ENCODE peak calls at places on chromosomes 4 and X, in six cellular contexts. N is psoas muscle, F is endodermal cell, K is K562, T is A549, D is cardiac muscle cell. M is an unnamed sample. For H3K4me1, the result is how much of the 10 kb centered on the place peaks cover.

GRCh38 chrX:74525116-74525515 is 89.3 kb downstream of the RLIM start:
- DNase-seq in N (no peak), D (peak), T (no peak), K (no peak), F (no peak), M (no peak)

GRCh38 chr4:101211146-101211553 is 136.2 kb downstream of the PPP3CA start:
- DNase-seq in K (no peak), N (no peak), D (no peak), F (no peak), T (peak), M (no peak)

GRCh38 chrX:320126-320783 is 1.7 kb upstream of the GTPBP6 start:
- DNase-seq in T (no peak), K (no peak), F (no peak), D (peak), N (peak), M (no peak)

GRCh38 chr4:99648321-99648720 is 9.3 kb downstream of the C4orf54 start:
- DNase-seq in T (no peak), D (no peak), F (no peak), N (no peak), K (no peak), M (no peak)

GRCh38 chrX:1925053-1925481 is 310.2 kb downstream of the ASMT start:
- DNase-seq in N (no peak), D (no peak), T (no peak), K (no peak), F (peak), M (no peak)

GRCh38 chrX:152641996-152642395 is 4.3 kb downstream of the GABRQ start:
- DNase-seq in K (peak), N (no peak), F (peak), D (peak), T (peak), M (no peak)

GRCh38 chrX:118115948-118116307 is 682 bp downstream of the KLHL13 start:
- DNase-seq in T (no peak), N (no peak), K (no peak), F (no peak), D (no peak), M (no peak)

GRCh38 chr4:69878250-69878649 is 18.3 kb upstream of the SULT1E1 start:
- DNase-seq in T (no peak), F (no peak), D (peak), N (no peak), K (no peak), M (no peak)

GRCh38 chr4:28354874-28355273 is 1494.2 kb downstream of the STIM2 start:
- DNase-seq in N (no peak), D (no peak), K (no peak), T (no peak), F (no peak), M (no peak)

GRCh38 chr4:20456416-20456815 is 204.7 kb downstream of the SLIT2 start:
- DNase-seq in F (no peak), K (no peak), T (no peak), D (no peak), N (no peak), M (no peak)

DNA sequence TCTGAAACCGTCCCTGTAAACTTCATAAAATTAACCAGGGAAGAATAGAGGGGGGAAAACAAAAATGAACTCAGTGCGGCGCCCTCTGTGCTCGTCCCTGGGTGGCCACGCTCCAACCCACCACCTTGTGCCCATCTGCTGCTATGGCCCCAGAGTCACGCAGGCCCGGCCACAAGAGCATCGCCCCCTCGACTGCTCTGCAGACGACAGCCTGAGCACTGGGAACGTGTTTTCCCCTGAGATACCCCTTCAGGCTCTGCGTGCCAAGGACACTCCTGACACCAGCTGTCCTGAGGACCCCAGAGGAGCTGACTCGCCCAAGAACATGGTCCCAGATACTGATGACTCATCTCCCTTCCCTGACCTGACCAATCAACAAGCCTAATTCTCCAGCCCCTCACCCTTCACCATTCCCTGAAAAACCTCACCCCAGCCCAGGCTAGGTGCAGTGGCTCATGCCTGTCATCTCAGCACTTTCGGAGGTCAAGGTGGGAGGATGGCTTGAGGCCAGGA is 64.1 kb upstream of the GPR78 start:
- DNase-seq in N (no peak), F (no peak), T (no peak), K (no peak), D (no peak), M (no peak)
- H3K27ac ChIP-seq in N (no peak), F (no peak), T (no peak), K (no peak), D (no peak), M (no peak)

GRCh38 chr4:56907489-56908205 is at the start of gene REST:
- DNase-seq in N (peak), K (peak), D (peak), T (peak), F (peak), M (peak)

GRCh38 chr4:56909083-56909981 is 1.6 kb downstream of the REST start:
- DNase-seq in D (peak), T (peak), K (no peak), F (peak), N (peak), M (peak)

GRCh38 chr4:56907009-56907408 is 691 bp upstream of the REST start:
- DNase-seq in F (peak), N (no peak), D (no peak), T (no peak), K (no peak), M (no peak)

GRCh38 chr4:56906534-56906933 is 1.2 kb upstream of the REST start:
- DNase-seq in F (peak), T (no peak), N (no peak), K (no peak), D (peak), M (no peak)

GRCh38 chr4:56908206-56909082 is 744 bp downstream of the REST start:
- DNase-seq in D (peak), F (peak), T (peak), N (peak), K (peak), M (peak)
- TF ChIP-seq CTCF in D (no peak), F (no peak), T (peak), N (no peak), K (no peak), M (no peak)

GRCh38 chr4:16034010-16034829 is 49.6 kb downstream of the PROM1 start:
- DNase-seq in F (no peak), D (peak), N (no peak), K (no peak), T (peak), M (no peak)
- H3K4me1 ChIP-seq in F (under half), D (under half), N (under half), K (under half), T (under half), M (under half)

DNA sequence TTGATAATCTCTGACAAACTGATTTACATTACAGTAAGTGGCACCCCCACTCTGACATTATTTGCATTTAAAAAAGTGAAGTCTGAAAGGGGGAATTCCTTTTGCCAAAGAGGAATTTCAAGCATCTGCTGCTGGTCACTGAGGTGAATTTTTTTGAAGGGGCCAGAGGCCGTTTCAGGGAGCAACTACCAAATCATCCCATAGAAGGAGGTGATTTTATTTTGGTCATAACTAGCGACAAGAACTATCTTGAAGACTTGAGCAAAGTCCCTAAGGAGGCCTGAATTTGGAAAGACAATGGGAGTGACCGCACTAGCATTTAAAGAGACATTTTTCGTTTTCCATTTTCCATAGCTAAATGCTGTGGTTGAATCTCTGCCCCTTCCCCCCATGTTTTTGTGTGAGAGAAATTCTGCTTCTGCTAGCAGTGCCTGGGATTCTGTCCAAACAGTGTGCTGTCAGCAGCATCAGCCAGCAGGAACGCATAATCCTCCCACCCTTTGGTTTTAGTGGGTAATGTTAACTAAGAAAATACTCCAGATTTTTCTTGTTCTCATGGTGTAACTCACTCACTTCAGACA is 110.1 kb upstream of the MED14 start:
- DNase-seq in N (no peak), K (no peak), D (peak), T (no peak), F (peak), M (no peak)
- H3K27ac ChIP-seq in N (no peak), K (no peak), D (peak), T (no peak), F (peak), M (no peak)

GRCh38 chrX:12767856-12768255 is 23.4 kb upstream of the PRPS2 start:
- DNase-seq in T (no peak), D (no peak), K (no peak), F (no peak), N (no peak), M (no peak)

GRCh38 chrX:12770440-12770839 is 20.8 kb upstream of the PRPS2 start:
- DNase-seq in F (no peak), K (peak), T (peak), D (peak), N (no peak), M (no peak)

DNA sequence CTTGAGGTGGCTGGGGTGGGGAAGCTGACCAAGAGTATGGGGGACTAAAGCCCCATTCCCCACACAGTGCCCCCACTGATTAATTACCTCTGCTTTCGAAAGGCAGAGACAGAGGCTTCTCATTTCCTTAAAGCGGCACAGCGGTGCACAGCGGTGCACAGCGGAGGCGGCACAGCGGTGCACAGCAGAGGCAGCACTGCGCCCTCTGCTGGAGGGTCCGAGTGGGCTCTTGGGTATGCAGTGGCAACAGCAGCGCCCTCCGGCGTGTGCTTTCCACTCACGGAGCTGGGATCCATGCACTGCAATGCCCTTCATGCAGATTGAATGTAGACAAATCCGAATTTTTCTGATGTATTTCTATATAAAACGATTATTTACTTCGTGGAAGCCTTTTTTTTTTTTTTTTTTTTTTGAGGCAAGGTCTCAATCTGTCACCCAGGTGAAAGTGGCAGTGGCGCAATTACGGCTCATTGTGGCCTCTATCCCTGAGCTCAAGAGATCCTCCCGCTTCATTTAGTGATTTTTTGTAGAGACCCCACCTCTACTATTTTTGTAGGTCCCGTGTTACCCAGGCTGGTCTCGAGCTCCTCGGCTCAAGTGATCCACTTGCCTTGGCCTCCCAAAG is 19.7 kb upstream of the PRPS2 start:
- DNase-seq in K (peak), F (peak), D (peak), T (peak), N (peak), M (no peak)
- TF ChIP-seq CTCF in K (peak), F (peak), D (peak), T (peak), N (peak), M (no peak)

GRCh38 chr4:6269651-6270511 is at the start of gene WFS1:
- DNase-seq in T (peak), D (peak), F (peak), K (peak), N (peak), M (peak)
- H3K4me1 ChIP-seq in T (under half), D (under half), F (under half), K (under half), N (under half), M (under half)

M was measured in gastrocnemius medialis.